ENCODE peak calls at places on chromosomes 13 and 19, in four cellular contexts. One of them, this sample, is unnamed.

GRCh38 chr19:56877069-56877715 is 36.7 kb upstream of the PEG3 start:
- DNase-seq in NB4: no peak
- DNase-seq in lung: no peak
- DNase-seq in body of pancreas: no peak
- DNase-seq in this sample: no peak

GRCh38 chr19:5046339-5047039 is 77.6 kb downstream of the KDM4B start:
- DNase-seq in NB4: peak
- DNase-seq in lung: peak
- DNase-seq in body of pancreas: peak
- DNase-seq in this sample: peak

GRCh38 chr19:8680676-8681344 is 17.8 kb downstream of the ACTL9 start:
- DNase-seq in NB4: peak
- DNase-seq in lung: no peak
- DNase-seq in body of pancreas: no peak
- DNase-seq in this sample: no peak

GRCh38 chr19:18666784-18667183 is 16.7 kb upstream of the CRTC1 start:
- DNase-seq in NB4: no peak
- DNase-seq in lung: no peak
- DNase-seq in body of pancreas: no peak
- DNase-seq in this sample: no peak

GRCh38 chr19:39111593-39112199 is 13.9 kb upstream of the PAK4 start:
- DNase-seq in NB4: no peak
- DNase-seq in lung: no peak
- DNase-seq in body of pancreas: no peak
- DNase-seq in this sample: no peak

GRCh38 chr13:21234537-21234936 is 58.1 kb downstream of the MRPL57 start:
- DNase-seq in NB4: no peak
- DNase-seq in lung: no peak
- DNase-seq in body of pancreas: no peak
- DNase-seq in this sample: no peak

GRCh38 chr13:45310341-45311138 is 30.4 kb downstream of the TPT1 start:
- DNase-seq in NB4: no peak
- DNase-seq in lung: no peak
- DNase-seq in body of pancreas: no peak
- DNase-seq in this sample: no peak

GRCh38 chr13:54805743-54806142 is 1777.1 kb downstream of the OLFM4 start:
- DNase-seq in NB4: no peak
- DNase-seq in lung: no peak
- DNase-seq in body of pancreas: no peak
- DNase-seq in this sample: no peak

GRCh38 chr13:85728831-85729230 is 70.4 kb downstream of the SLITRK6 start:
- DNase-seq in NB4: no peak
- DNase-seq in lung: no peak
- DNase-seq in body of pancreas: no peak
- DNase-seq in this sample: no peak

GRCh38 chr13:31912641-31913401 is 118.8 kb upstream of the FRY start:
- DNase-seq in NB4: no peak
- DNase-seq in lung: no peak
- DNase-seq in body of pancreas: no peak
- DNase-seq in this sample: no peak

GRCh38 chr19:6766357-6767080 is 716 bp downstream of the SH2D3A start:
- DNase-seq in NB4: no peak
- DNase-seq in lung: no peak
- DNase-seq in body of pancreas: peak
- DNase-seq in this sample: no peak

GRCh38 chr13:37173214-37173613 is 67.8 kb upstream of the CSNK1A1L start:
- DNase-seq in NB4: no peak
- DNase-seq in lung: no peak
- DNase-seq in body of pancreas: no peak
- DNase-seq in this sample: no peak

GRCh38 chr13:71873418-71874276 is 6.6 kb upstream of the DACH1 start:
- DNase-seq in NB4: no peak
- DNase-seq in lung: no peak
- DNase-seq in body of pancreas: no peak
- DNase-seq in this sample: no peak

GRCh38 chr13:50393641-50394040 is 378.4 kb downstream of the KCNRG start:
- DNase-seq in NB4: no peak
- DNase-seq in lung: no peak
- DNase-seq in body of pancreas: no peak
- DNase-seq in this sample: no peak

GRCh38 chr13:110628477-110628793 is 13.1 kb downstream of the NAXD start:
- DNase-seq in NB4: no peak
- DNase-seq in lung: no peak
- DNase-seq in body of pancreas: no peak
- DNase-seq in this sample: no peak

GRCh38 chr19:50322234-50322633 is 6.9 kb downstream of the KCNC3 start:
- DNase-seq in NB4: no peak
- DNase-seq in lung: no peak
- DNase-seq in body of pancreas: no peak
- DNase-seq in this sample: no peak

GRCh38 chr13:113540523-113540922 is 44.0 kb upstream of the TFDP1 start:
- DNase-seq in NB4: no peak
- DNase-seq in lung: no peak
- DNase-seq in body of pancreas: no peak
- DNase-seq in this sample: no peak

GRCh38 chr13:21060063-21060826 is 1.1 kb downstream of the LATS2 start:
- DNase-seq in NB4: peak
- DNase-seq in lung: no peak
- DNase-seq in body of pancreas: peak
- DNase-seq in this sample: peak

GRCh38 chr19:49441210-49441959 is at the start of gene SLC17A7:
- DNase-seq in NB4: no peak
- DNase-seq in lung: no peak
- DNase-seq in body of pancreas: peak
- DNase-seq in this sample: no peak

GRCh38 chr19:34254552-34255432 is at the start of gene GARRE1:
- DNase-seq in NB4: peak
- DNase-seq in lung: no peak
- DNase-seq in body of pancreas: peak
- DNase-seq in this sample: peak

GRCh38 chr19:14027856-14028450 is at the start of gene RLN3:
- DNase-seq in NB4: no peak
- DNase-seq in lung: no peak
- DNase-seq in body of pancreas: no peak
- DNase-seq in this sample: no peak

GRCh38 chr13:32134241-32134801 is 102.7 kb downstream of the FRY start:
- DNase-seq in NB4: no peak
- DNase-seq in lung: no peak
- DNase-seq in body of pancreas: no peak
- DNase-seq in this sample: no peak

GRCh38 chr13:105778196-105778595 is 757.3 kb downstream of the EFNB2 start:
- DNase-seq in NB4: no peak
- DNase-seq in lung: no peak
- DNase-seq in body of pancreas: no peak
- DNase-seq in this sample: no peak

GRCh38 chr19:15532779-15533521 is 24.6 kb downstream of the CYP4F22 start:
- DNase-seq in NB4: peak
- DNase-seq in lung: no peak
- DNase-seq in body of pancreas: no peak
- DNase-seq in this sample: no peak

GRCh38 chr19:16777811-16778210 is 51.4 kb upstream of the SIN3B start:
- DNase-seq in NB4: no peak
- DNase-seq in lung: no peak
- DNase-seq in body of pancreas: no peak
- DNase-seq in this sample: no peak

GRCh38 chr13:72199640-72200039 is 332.6 kb upstream of the DACH1 start:
- DNase-seq in NB4: no peak
- DNase-seq in lung: no peak
- DNase-seq in body of pancreas: no peak
- DNase-seq in this sample: no peak

GRCh38 chr19:44725684-44726083 is 22.8 kb upstream of the BCL3 start:
- DNase-seq in NB4: no peak
- DNase-seq in lung: no peak
- DNase-seq in body of pancreas: no peak
- DNase-seq in this sample: no peak

GRCh38 chr19:22882797-22883196 is 50.7 kb downstream of the ZNF723 start:
- DNase-seq in NB4: peak
- DNase-seq in lung: no peak
- DNase-seq in body of pancreas: no peak
- DNase-seq in this sample: no peak

GRCh38 chr19:35162471-35163326 is 8.2 kb downstream of the FXYD5 start:
- DNase-seq in NB4: no peak
- DNase-seq in lung: no peak
- DNase-seq in body of pancreas: no peak
- DNase-seq in this sample: no peak

GRCh38 chr19:30450945-30451344 is 78.8 kb downstream of the ZNF536 start:
- DNase-seq in NB4: no peak
- DNase-seq in lung: no peak
- DNase-seq in body of pancreas: no peak
- DNase-seq in this sample: no peak

GRCh38 chr19:51458899-51459592 is 792 bp upstream of the SIGLEC8 start:
- DNase-seq in NB4: no peak
- DNase-seq in lung: no peak
- DNase-seq in body of pancreas: no peak
- DNase-seq in this sample: no peak

GRCh38 chr13:105991622-105992254 is 543.7 kb downstream of the EFNB2 start:
- DNase-seq in NB4: peak
- DNase-seq in lung: peak
- DNase-seq in body of pancreas: peak
- DNase-seq in this sample: no peak

This sample was measured in thyroid gland.